ENCODE peak calls at places on chromosomes 6 and 20, in eight cellular contexts. One of them, this sample, is unnamed.

GRCh38 chr20:25230177-25230831 is 17.6 kb upstream of the PYGB start:
- DNase-seq in activated T-helper 1 cell treated with anti-CD3 and anti-CD28 coated beads, Interleukin-2, amount 50 U/mL, for 16 hours: no peak
- DNase-seq in GF-D8: no peak
- DNase-seq in NCI-H774: no peak
- DNase-seq in left colon: no peak
- DNase-seq in astrocyte of the cerebellum: no peak
- DNase-seq in kidney epithelial cell: no peak
- DNase-seq in RWPE1: no peak
- DNase-seq in this sample: no peak

GRCh38 chr6:136757150-136757549 is 35.1 kb downstream of the MAP3K5 start:
- DNase-seq in activated T-helper 1 cell treated with anti-CD3 and anti-CD28 coated beads, Interleukin-2, amount 50 U/mL, for 16 hours: no peak
- DNase-seq in GF-D8: no peak
- DNase-seq in NCI-H774: no peak
- DNase-seq in left colon: no peak
- DNase-seq in astrocyte of the cerebellum: no peak
- DNase-seq in kidney epithelial cell: no peak
- DNase-seq in RWPE1: no peak
- DNase-seq in this sample: no peak

GRCh38 chr6:112409311-112409710 is 62.2 kb downstream of the RFPL4B start:
- DNase-seq in activated T-helper 1 cell treated with anti-CD3 and anti-CD28 coated beads, Interleukin-2, amount 50 U/mL, for 16 hours: no peak
- DNase-seq in GF-D8: no peak
- DNase-seq in NCI-H774: no peak
- DNase-seq in left colon: no peak
- DNase-seq in astrocyte of the cerebellum: no peak
- DNase-seq in kidney epithelial cell: no peak
- DNase-seq in RWPE1: no peak
- DNase-seq in this sample: no peak

GRCh38 chr20:63212792-63213191 is 3.1 kb downstream of the YTHDF1 start:
- DNase-seq in activated T-helper 1 cell treated with anti-CD3 and anti-CD28 coated beads, Interleukin-2, amount 50 U/mL, for 16 hours: no peak
- DNase-seq in GF-D8: no peak
- DNase-seq in NCI-H774: no peak
- DNase-seq in left colon: no peak
- DNase-seq in astrocyte of the cerebellum: no peak
- DNase-seq in kidney epithelial cell: no peak
- DNase-seq in RWPE1: peak
- DNase-seq in this sample: no peak

GRCh38 chr6:53311586-53311935 is 37.2 kb downstream of the ELOVL5 start:
- DNase-seq in activated T-helper 1 cell treated with anti-CD3 and anti-CD28 coated beads, Interleukin-2, amount 50 U/mL, for 16 hours: no peak
- DNase-seq in GF-D8: no peak
- DNase-seq in NCI-H774: no peak
- DNase-seq in left colon: no peak
- DNase-seq in astrocyte of the cerebellum: no peak
- DNase-seq in kidney epithelial cell: no peak
- DNase-seq in RWPE1: no peak
- DNase-seq in this sample: no peak

GRCh38 chr20:50371878-50372769 is 138.1 kb upstream of the PTPN1 start:
- DNase-seq in activated T-helper 1 cell treated with anti-CD3 and anti-CD28 coated beads, Interleukin-2, amount 50 U/mL, for 16 hours: no peak
- DNase-seq in GF-D8: no peak
- DNase-seq in NCI-H774: no peak
- DNase-seq in left colon: no peak
- DNase-seq in astrocyte of the cerebellum: no peak
- DNase-seq in kidney epithelial cell: no peak
- DNase-seq in RWPE1: peak
- DNase-seq in this sample: peak

GRCh38 chr6:18039481-18039880 is 52.0 kb upstream of the KIF13A start:
- DNase-seq in activated T-helper 1 cell treated with anti-CD3 and anti-CD28 coated beads, Interleukin-2, amount 50 U/mL, for 16 hours: no peak
- DNase-seq in GF-D8: no peak
- DNase-seq in NCI-H774: no peak
- DNase-seq in left colon: no peak
- DNase-seq in astrocyte of the cerebellum: no peak
- DNase-seq in kidney epithelial cell: no peak
- DNase-seq in RWPE1: no peak
- DNase-seq in this sample: no peak

GRCh38 chr6:56595490-56596122 is 47.1 kb downstream of the DST start:
- DNase-seq in activated T-helper 1 cell treated with anti-CD3 and anti-CD28 coated beads, Interleukin-2, amount 50 U/mL, for 16 hours: peak
- DNase-seq in GF-D8: no peak
- DNase-seq in NCI-H774: peak
- DNase-seq in left colon: peak
- DNase-seq in astrocyte of the cerebellum: peak
- DNase-seq in kidney epithelial cell: peak
- DNase-seq in RWPE1: peak
- DNase-seq in this sample: peak

GRCh38 chr6:15876406-15876805 is 213.6 kb upstream of the DTNBP1 start:
- DNase-seq in activated T-helper 1 cell treated with anti-CD3 and anti-CD28 coated beads, Interleukin-2, amount 50 U/mL, for 16 hours: no peak
- DNase-seq in GF-D8: no peak
- DNase-seq in NCI-H774: no peak
- DNase-seq in left colon: no peak
- DNase-seq in astrocyte of the cerebellum: no peak
- DNase-seq in kidney epithelial cell: peak
- DNase-seq in RWPE1: no peak
- DNase-seq in this sample: no peak

GRCh38 chr6:127328043-127328442 is 15.4 kb downstream of the ECHDC1 start:
- DNase-seq in activated T-helper 1 cell treated with anti-CD3 and anti-CD28 coated beads, Interleukin-2, amount 50 U/mL, for 16 hours: no peak
- DNase-seq in GF-D8: no peak
- DNase-seq in NCI-H774: no peak
- DNase-seq in left colon: no peak
- DNase-seq in astrocyte of the cerebellum: no peak
- DNase-seq in kidney epithelial cell: no peak
- DNase-seq in RWPE1: no peak
- DNase-seq in this sample: no peak

GRCh38 chr20:25040438-25040831 is 17.5 kb downstream of the ACSS1 start:
- DNase-seq in activated T-helper 1 cell treated with anti-CD3 and anti-CD28 coated beads, Interleukin-2, amount 50 U/mL, for 16 hours: no peak
- DNase-seq in GF-D8: no peak
- DNase-seq in NCI-H774: no peak
- DNase-seq in left colon: no peak
- DNase-seq in astrocyte of the cerebellum: peak
- DNase-seq in kidney epithelial cell: no peak
- DNase-seq in RWPE1: no peak
- DNase-seq in this sample: no peak